ENCODE peak calls at places on chromosomes 13 and 19, in five cellular contexts. G is GM12878, L is H1, N is HepG2, I is K562. E is an unnamed sample.

GRCh38 chr19:40603071-40603718 is 2.0 kb downstream of the LTBP4 start:
- DNase-seq in G (no peak), L (no peak), N (peak; percentile 28), I (no peak), E (peak; percentile 76)

GRCh38 chr19:2494084-2494446 is 18.1 kb downstream of the GADD45B start:
- DNase-seq in G (no peak), L (no peak), N (no peak), I (no peak), E (no peak)

GRCh38 chr19:10404888-10405808 is 1.8 kb upstream of the CDC37 start:
- DNase-seq in G (no peak), L (no peak), N (no peak), I (peak; percentile 3), E (no peak)

GRCh38 chr13:36839981-36840380 is 21.0 kb downstream of the RFXAP start:
- DNase-seq in G (no peak), L (no peak), N (no peak), I (no peak), E (no peak)

GRCh38 chr19:2969104-2969504 is 8.3 kb upstream of the TLE6 start:
- DNase-seq in G (no peak), L (no peak), N (no peak), I (no peak), E (no peak)

GRCh38 chr19:53960187-53960586 is 2.5 kb upstream of the CACNG8 start:
- DNase-seq in G (no peak), L (no peak), N (no peak), I (no peak), E (no peak)

GRCh38 chr13:94329754-94330551 is 149.5 kb downstream of the DCT start:
- DNase-seq in G (no peak), L (no peak), N (peak; percentile 28), I (no peak), E (peak; percentile 48)

GRCh38 chr19:55213547-55213946 is 4.2 kb upstream of the PTPRH start:
- DNase-seq in G (no peak), L (no peak), N (no peak), I (no peak), E (no peak)

GRCh38 chr13:60158321-60158801 is 5.4 kb downstream of the DIAPH3 start:
- DNase-seq in G (no peak), L (no peak), N (no peak), I (no peak), E (no peak)

GRCh38 chr13:112651306-112651705 is 38.5 kb upstream of the ATP11A start:
- DNase-seq in G (no peak), L (no peak), N (no peak), I (no peak), E (no peak)

GRCh38 chr19:44807162-44807561 is 1.7 kb upstream of the BCAM start:
- DNase-seq in G (no peak), L (no peak), N (peak; percentile 90), I (no peak), E (peak; percentile 79)

GRCh38 chr19:18468930-18469244 is 31.0 kb upstream of the ISYNA1 start:
- DNase-seq in G (no peak), L (no peak), N (no peak), I (no peak), E (no peak)

GRCh38 chr19:45917421-45918091 is 3.0 kb upstream of the NANOS2 start:
- DNase-seq in G (no peak), L (no peak), N (no peak), I (no peak), E (no peak)
- TF ChIP-seq CHD2 in G (no peak), L (no peak), N (no peak), I (no peak), E (no peak)

DNA sequence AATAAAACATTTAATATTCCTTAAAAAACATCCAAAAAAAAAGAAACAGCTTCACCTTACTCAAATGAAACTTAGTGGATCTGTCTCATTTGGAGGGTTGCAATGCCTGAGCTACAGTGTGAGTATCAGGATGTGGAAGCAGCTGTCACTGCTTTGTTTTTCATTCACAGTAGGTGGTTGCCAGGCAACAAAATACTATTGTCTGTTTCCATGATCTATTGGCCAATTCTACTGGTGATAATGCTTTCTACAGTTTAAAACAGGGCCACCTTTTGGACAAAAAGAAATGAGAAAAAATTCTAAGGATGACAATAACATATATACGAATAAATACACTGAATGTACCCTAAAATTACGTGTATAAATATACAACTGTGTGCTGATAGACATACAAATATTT is 3.0 kb downstream of the ENOX1 start:
- DNase-seq in G (no peak), L (no peak), N (no peak), I (no peak), E (peak; percentile 9)
- TF ChIP-seq CEBPB in G (no peak), L (peak; percentile 21), N (no peak), I (no peak), E (no peak)

DNA sequence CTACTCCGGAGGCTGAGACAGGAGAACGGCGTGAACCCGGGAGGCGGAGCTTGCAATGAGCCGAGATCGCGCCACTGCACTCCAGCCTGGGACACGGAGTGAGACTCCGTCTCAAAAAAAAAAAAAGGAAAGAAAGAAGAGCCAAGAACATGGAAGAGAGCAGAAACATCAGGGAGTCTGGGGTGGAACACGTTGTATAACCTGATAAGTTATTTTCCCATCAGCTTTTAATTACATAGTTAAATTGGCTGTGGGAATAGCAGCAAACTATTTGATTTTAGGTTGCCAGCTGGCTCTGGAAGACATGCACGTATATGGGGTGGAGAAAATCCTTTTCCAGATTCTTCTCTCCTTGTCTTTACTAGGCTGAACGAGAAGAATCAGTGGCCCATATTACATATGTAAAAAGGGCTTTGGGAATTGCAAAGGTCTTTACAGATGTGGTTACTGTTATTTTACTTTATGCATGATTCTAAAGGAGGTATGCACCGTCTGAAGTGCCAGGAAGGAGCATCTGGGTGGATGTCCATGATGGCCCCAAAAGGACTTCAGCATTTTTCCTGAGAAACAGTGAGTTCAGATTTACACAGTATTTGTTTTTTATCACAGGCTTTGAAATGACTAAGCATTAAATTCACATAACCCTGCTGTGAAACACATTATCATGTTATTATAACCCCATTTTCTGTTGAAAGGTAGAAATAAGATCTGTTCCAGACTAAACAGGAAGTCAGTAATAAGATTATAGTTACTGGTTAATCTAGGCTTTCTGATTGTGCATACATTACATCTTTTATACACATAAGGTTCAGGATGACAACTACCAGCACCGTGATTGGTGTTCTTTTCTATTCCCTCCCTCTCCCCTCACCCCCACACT is 4.6 kb upstream of the NAA16 start:
- DNase-seq in G (no peak), L (no peak), N (no peak), I (no peak), E (peak; percentile 30)
- TF ChIP-seq CHD2 in G (no peak), L (no peak), N (no peak), I (no peak), E (no peak)

GRCh38 chr19:33441828-33442227 is 68.3 kb downstream of the CEBPG start:
- DNase-seq in G (no peak), L (no peak), N (no peak), I (no peak), E (no peak)
- TF ChIP-seq CEBPB in G (no peak), L (no peak), N (no peak), I (no peak), E (no peak)

GRCh38 chr13:80052286-80052685 is 288.6 kb downstream of the SPRY2 start:
- DNase-seq in G (no peak), L (no peak), N (no peak), I (no peak), E (no peak)
- TF ChIP-seq CHD2 in G (no peak), L (no peak), N (no peak), I (no peak), E (no peak)

GRCh38 chr13:45876781-45877180 is 25.2 kb upstream of the SIAH3 start:
- DNase-seq in G (no peak), L (no peak), N (no peak), I (no peak), E (no peak)
- TF ChIP-seq CEBPB in G (no peak), L (no peak), N (no peak), I (no peak), E (no peak)

GRCh38 chr13:41822560-41822959 is 138.3 kb downstream of the VWA8 start:
- DNase-seq in G (no peak), L (no peak), N (no peak), I (no peak), E (no peak)

GRCh38 chr13:41825691-41826090 is 135.2 kb downstream of the VWA8 start:
- DNase-seq in G (no peak), L (no peak), N (no peak), I (no peak), E (no peak)

GRCh38 chr13:41816057-41816456 is 144.9 kb downstream of the VWA8 start:
- DNase-seq in G (no peak), L (no peak), N (no peak), I (no peak), E (no peak)

GRCh38 chr13:41823486-41823885 is 137.4 kb downstream of the VWA8 start:
- DNase-seq in G (no peak), L (no peak), N (no peak), I (no peak), E (no peak)

DNA sequence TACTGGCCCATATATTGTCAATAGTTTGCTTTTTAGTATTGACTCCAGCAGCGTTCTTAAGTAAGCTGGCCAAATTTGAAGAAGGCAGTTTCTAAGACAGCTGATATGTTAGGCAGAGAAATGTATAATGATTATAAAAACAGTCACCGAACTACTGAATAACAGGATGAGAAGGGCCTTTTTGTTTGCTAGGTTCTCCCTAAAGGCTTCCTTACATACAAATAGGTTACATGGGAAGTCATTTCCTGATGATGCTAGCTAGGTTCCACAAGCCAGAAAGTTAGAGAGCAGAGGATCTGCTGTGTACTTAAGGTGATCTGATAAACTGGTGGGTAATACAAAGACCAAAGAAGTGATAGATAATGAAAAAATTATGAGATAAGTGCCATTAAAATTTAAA is 139.7 kb downstream of the VWA8 start:
- DNase-seq in G (no peak), L (no peak), N (no peak), I (no peak), E (no peak)
- TF ChIP-seq CHD2 in G (no peak), L (no peak), N (no peak), I (no peak), E (no peak)

GRCh38 chr13:30173301-30173605 is 134.1 kb downstream of the KATNAL1 start:
- DNase-seq in G (no peak), L (no peak), N (no peak), I (no peak), E (no peak)
- TF ChIP-seq CEBPB in G (no peak), L (no peak), N (no peak), I (no peak), E (no peak)